ENCODE peak calls at places on chromosome 3, in seven cellular contexts. U, Y, O, V, F, T and Q are unnamed samples.

GRCh38 chr3:179688847-179689246 is 36.0 kb downstream of the USP13 start:
- DNase-seq in V (no peak), F (no peak), O (peak), U (no peak), T (no peak), Y (peak), Q (no peak)

GRCh38 chr3:198113219-198114053 is 153.4 kb downstream of the LMLN start:
- DNase-seq in O (no peak), F (no peak), Y (no peak), U (no peak), V (peak), T (no peak), Q (no peak)

GRCh38 chr3:188486126-188486525 is 332.2 kb downstream of the LPP start:
- DNase-seq in T (no peak), U (no peak), V (no peak), Y (no peak), O (no peak), F (no peak), Q (no peak)

GRCh38 chr3:186960327-186960726 is 30.0 kb downstream of the ST6GAL1 start:
- DNase-seq in O (no peak), F (no peak), Y (no peak), U (no peak), V (no peak), T (no peak), Q (no peak)

GRCh38 chr3:149576071-149576564 is 81.7 kb downstream of the WWTR1 start:
- DNase-seq in T (peak), F (peak), U (peak), O (peak), Y (peak), V (no peak), Q (peak)

GRCh38 chr3:10528046-10528445 is 22.7 kb upstream of the ATP2B2 start:
- DNase-seq in F (no peak), Y (no peak), U (no peak), V (no peak), O (no peak), T (no peak), Q (no peak)

GRCh38 chr3:183038221-183038620 is 57.9 kb upstream of the DCUN1D1 start:
- DNase-seq in T (no peak), O (no peak), F (no peak), V (no peak), U (no peak), Y (no peak), Q (no peak)

GRCh38 chr3:97579365-97579764 is 185.2 kb upstream of the ARL6 start:
- DNase-seq in U (no peak), O (no peak), T (no peak), Y (no peak), F (no peak), V (no peak), Q (no peak)

GRCh38 chr3:113222412-113223086 is 11.2 kb downstream of the BOC start:
- DNase-seq in U (no peak), Y (no peak), V (no peak), F (no peak), T (no peak), O (no peak), Q (no peak)

GRCh38 chr3:129162729-129163579 is 2.1 kb upstream of the ISY1 start:
- DNase-seq in Y (peak), V (no peak), F (no peak), O (no peak), T (no peak), U (no peak), Q (no peak)

GRCh38 chr3:128313181-128313725 is 153.4 kb downstream of the DNAJB8 start:
- DNase-seq in O (no peak), Y (no peak), T (no peak), V (no peak), U (no peak), F (no peak), Q (no peak)

GRCh38 chr3:125151916-125152315 is 60.6 kb downstream of the SLC12A8 start:
- DNase-seq in F (no peak), O (no peak), T (no peak), Y (peak), U (no peak), V (no peak), Q (no peak)

GRCh38 chr3:47082519-47082918 is 81.4 kb downstream of the SETD2 start:
- DNase-seq in V (no peak), Y (peak), T (peak), F (no peak), O (peak), U (no peak), Q (no peak)

GRCh38 chr3:12175844-12176453 is 17.2 kb upstream of the TIMP4 start:
- DNase-seq in Y (peak), O (no peak), V (peak), U (no peak), T (no peak), F (peak), Q (no peak)

GRCh38 chr3:190786898-190787297 is 75.6 kb downstream of the GMNC start:
- DNase-seq in O (no peak), F (no peak), Y (no peak), V (no peak), T (no peak), U (no peak), Q (no peak)

GRCh38 chr3:56783644-56784451 is 17.9 kb downstream of the ARHGEF3 start:
- DNase-seq in Y (peak), V (peak), F (peak), T (no peak), U (no peak), O (no peak), Q (no peak)

GRCh38 chr3:17091895-17092294 is 207.1 kb downstream of the PLCL2 start:
- DNase-seq in V (no peak), O (no peak), U (no peak), F (peak), T (no peak), Y (peak), Q (no peak)

GRCh38 chr3:8937064-8938020 is 25.9 kb downstream of the RAD18 start:
- DNase-seq in F (peak), T (peak), V (no peak), Y (peak), O (peak), U (peak), Q (peak)

GRCh38 chr3:7682822-7683229 is 818.8 kb upstream of the LMCD1 start:
- DNase-seq in O (no peak), F (no peak), U (no peak), V (peak), Y (peak), T (no peak), Q (no peak)

GRCh38 chr3:72891053-72891855 is 3.4 kb downstream of the GXYLT2 start:
- DNase-seq in F (peak), U (peak), Y (peak), V (peak), O (peak), T (peak), Q (peak)

GRCh38 chr3:53189276-53189675 is 28.3 kb downstream of the PRKCD start:
- DNase-seq in U (no peak), F (no peak), Y (no peak), V (no peak), T (no peak), O (no peak), Q (no peak)

GRCh38 chr3:157310329-157311065 is 126.2 kb upstream of the PTX3 start:
- DNase-seq in V (no peak), T (no peak), U (no peak), F (peak), O (no peak), Y (no peak), Q (no peak)

GRCh38 chr3:124229407-124229806 is 237.5 kb upstream of the ROPN1 start:
- DNase-seq in V (no peak), Y (no peak), T (no peak), F (no peak), U (no peak), O (no peak), Q (no peak)

GRCh38 chr3:31137718-31138465 is 243.4 kb upstream of the GADL1 start:
- DNase-seq in F (no peak), O (no peak), Y (no peak), U (no peak), V (no peak), T (no peak), Q (no peak)

GRCh38 chr3:192827863-192828594 is 89.6 kb downstream of the MB21D2 start:
- DNase-seq in U (no peak), T (no peak), Y (no peak), V (no peak), F (no peak), O (no peak), Q (no peak)